ENCODE peak calls at places on chromosomes 7 and 10, in six cellular contexts. A is NCI-H510A, C is foreskin fibroblast, S is caudate nucleus, P is HT-29, T is stromal cell of bone marrow. L is an unnamed sample.

GRCh38 chr10:72043016-72043834 is 45.1 kb downstream of the SPOCK2 start:
- DNase-seq in A (no peak), C (no peak), S (no peak), P (no peak), T (no peak), L (no peak)

GRCh38 chr7:100483728-100484635 is at the start of gene NYAP1:
- DNase-seq in A (no peak), C (peak), S (peak), P (no peak), T (no peak), L (peak)

GRCh38 chr10:77409697-77410471 is 227.7 kb downstream of the KCNMA1 start:
- DNase-seq in A (peak), C (no peak), S (no peak), P (no peak), T (no peak), L (peak)

GRCh38 chr7:43430412-43430811 is 152.5 kb upstream of the STK17A start:
- DNase-seq in A (no peak), C (no peak), S (no peak), P (no peak), T (no peak), L (no peak)

GRCh38 chr7:2785071-2785500 is 59.0 kb downstream of the GNA12 start:
- DNase-seq in A (no peak), C (no peak), S (no peak), P (peak), T (peak), L (no peak)

GRCh38 chr10:120543291-120543690 is 86.3 kb downstream of the PLPP4 start:
- DNase-seq in A (no peak), C (no peak), S (no peak), P (no peak), T (no peak), L (no peak)

GRCh38 chr10:31350891-31351290 is 31.9 kb downstream of the ZEB1 start:
- DNase-seq in A (no peak), C (no peak), S (no peak), P (no peak), T (no peak), L (no peak)

GRCh38 chr7:131844380-131844779 is 288.0 kb upstream of the PODXL start:
- DNase-seq in A (no peak), C (no peak), S (no peak), P (no peak), T (no peak), L (no peak)